ENCODE peak calls at places on chromosomes 16 and 17, in eight cellular contexts. One of them, this sample, is unnamed.
A peak's percentile ranks its signal among the peaks of the same experiment; 100 is the strongest.

GRCh38 chr16:66099261-66099660 is 267.2 kb upstream of the CDH5 start:
- DNase-seq in heart right ventricle: no peak
- DNase-seq in GM13977: no peak
- DNase-seq in breast epithelium: no peak
- DNase-seq in lower leg skin: no peak
- DNase-seq in B cell: no peak
- DNase-seq in psoas muscle: no peak
- DNase-seq in neural progenitor cell: no peak
- DNase-seq in this sample: no peak

GRCh38 chr16:49081556-49081955 is 200.1 kb downstream of the CBLN1 start:
- DNase-seq in heart right ventricle: no peak
- DNase-seq in GM13977: no peak
- DNase-seq in breast epithelium: no peak
- DNase-seq in lower leg skin: no peak
- DNase-seq in B cell: no peak
- DNase-seq in psoas muscle: no peak
- DNase-seq in neural progenitor cell: no peak
- DNase-seq in this sample: no peak

GRCh38 chr17:33964344-33964979 is 290.6 kb upstream of the CCL2 start:
- DNase-seq in heart right ventricle: no peak
- DNase-seq in GM13977: peak; percentile 74
- DNase-seq in breast epithelium: no peak
- DNase-seq in lower leg skin: no peak
- DNase-seq in B cell: peak; percentile 59
- DNase-seq in psoas muscle: no peak
- DNase-seq in neural progenitor cell: no peak
- DNase-seq in this sample: peak; percentile 64

GRCh38 chr16:49427771-49428170 is 54.2 kb downstream of the C16orf78 start:
- DNase-seq in heart right ventricle: no peak
- DNase-seq in GM13977: no peak
- DNase-seq in breast epithelium: no peak
- DNase-seq in lower leg skin: no peak
- DNase-seq in B cell: no peak
- DNase-seq in psoas muscle: no peak
- DNase-seq in neural progenitor cell: no peak
- DNase-seq in this sample: no peak

GRCh38 chr16:9062301-9062700 is 29.1 kb upstream of the HAPSTR1 start:
- DNase-seq in heart right ventricle: no peak
- DNase-seq in GM13977: no peak
- DNase-seq in breast epithelium: no peak
- DNase-seq in lower leg skin: no peak
- DNase-seq in B cell: no peak
- DNase-seq in psoas muscle: no peak
- DNase-seq in neural progenitor cell: no peak
- DNase-seq in this sample: no peak

GRCh38 chr17:64126918-64127317 is 3.0 kb downstream of the ERN1 start:
- DNase-seq in heart right ventricle: no peak
- DNase-seq in GM13977: no peak
- DNase-seq in breast epithelium: no peak
- DNase-seq in lower leg skin: no peak
- DNase-seq in B cell: no peak
- DNase-seq in psoas muscle: no peak
- DNase-seq in neural progenitor cell: no peak
- DNase-seq in this sample: no peak

GRCh38 chr17:29645516-29646051 is 22.9 kb upstream of the CORO6 start:
- DNase-seq in heart right ventricle: peak; percentile 61
- DNase-seq in GM13977: no peak
- DNase-seq in breast epithelium: no peak
- DNase-seq in lower leg skin: peak; percentile 95
- DNase-seq in B cell: no peak
- DNase-seq in psoas muscle: peak; percentile 90
- DNase-seq in neural progenitor cell: no peak
- DNase-seq in this sample: no peak

GRCh38 chr17:73654241-73654640 is 10.0 kb upstream of the SDK2 start:
- DNase-seq in heart right ventricle: no peak
- DNase-seq in GM13977: no peak
- DNase-seq in breast epithelium: no peak
- DNase-seq in lower leg skin: peak; percentile 20
- DNase-seq in B cell: no peak
- DNase-seq in psoas muscle: peak; percentile 6
- DNase-seq in neural progenitor cell: no peak
- DNase-seq in this sample: no peak

GRCh38 chr16:11359370-11359769 is 14.1 kb downstream of the RMI2 start:
- DNase-seq in heart right ventricle: no peak
- DNase-seq in GM13977: no peak
- DNase-seq in breast epithelium: peak; percentile 82
- DNase-seq in lower leg skin: no peak
- DNase-seq in B cell: no peak
- DNase-seq in psoas muscle: no peak
- DNase-seq in neural progenitor cell: no peak
- DNase-seq in this sample: no peak

GRCh38 chr16:24580665-24581064 is 41.3 kb downstream of the RBBP6 start:
- DNase-seq in heart right ventricle: no peak
- DNase-seq in GM13977: peak; percentile 40
- DNase-seq in breast epithelium: no peak
- DNase-seq in lower leg skin: no peak
- DNase-seq in B cell: no peak
- DNase-seq in psoas muscle: no peak
- DNase-seq in neural progenitor cell: no peak
- DNase-seq in this sample: peak; percentile 31

GRCh38 chr17:60075981-60076380 is 2.7 kb downstream of the HEATR6 start:
- DNase-seq in heart right ventricle: no peak
- DNase-seq in GM13977: no peak
- DNase-seq in breast epithelium: no peak
- DNase-seq in lower leg skin: no peak
- DNase-seq in B cell: no peak
- DNase-seq in psoas muscle: no peak
- DNase-seq in neural progenitor cell: no peak
- DNase-seq in this sample: no peak

GRCh38 chr17:60073063-60073462 is 5.7 kb downstream of the HEATR6 start:
- DNase-seq in heart right ventricle: no peak
- DNase-seq in GM13977: no peak
- DNase-seq in breast epithelium: no peak
- DNase-seq in lower leg skin: no peak
- DNase-seq in B cell: no peak
- DNase-seq in psoas muscle: no peak
- DNase-seq in neural progenitor cell: no peak
- DNase-seq in this sample: no peak

GRCh38 chr17:60077226-60077625 is 1.5 kb downstream of the HEATR6 start:
- DNase-seq in heart right ventricle: no peak
- DNase-seq in GM13977: no peak
- DNase-seq in breast epithelium: no peak
- DNase-seq in lower leg skin: no peak
- DNase-seq in B cell: no peak
- DNase-seq in psoas muscle: no peak
- DNase-seq in neural progenitor cell: peak; percentile 27
- DNase-seq in this sample: no peak

GRCh38 chr17:60076811-60077210 is 1.9 kb downstream of the HEATR6 start:
- DNase-seq in heart right ventricle: no peak
- DNase-seq in GM13977: no peak
- DNase-seq in breast epithelium: no peak
- DNase-seq in lower leg skin: no peak
- DNase-seq in B cell: no peak
- DNase-seq in psoas muscle: no peak
- DNase-seq in neural progenitor cell: no peak
- DNase-seq in this sample: no peak

DNA sequence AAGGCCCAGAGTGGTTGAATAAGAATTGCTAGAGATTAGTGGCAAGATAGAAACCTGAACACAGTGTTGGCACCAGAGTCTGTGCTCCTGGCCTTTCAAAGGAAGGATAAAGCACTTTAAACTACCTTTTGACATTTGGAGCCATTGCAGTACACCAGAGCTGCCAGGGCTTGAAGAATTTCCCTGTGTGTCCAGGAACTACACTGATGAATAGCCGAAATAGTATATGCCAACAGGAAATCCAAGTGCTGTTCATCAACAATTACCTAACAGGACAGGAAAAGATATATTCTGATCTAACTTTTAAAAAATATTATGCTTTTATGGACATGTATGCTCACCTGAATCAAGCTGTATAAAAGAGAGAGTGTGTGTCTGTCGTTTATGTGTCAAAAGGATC is 5.1 kb downstream of the HEATR6 start:
- DNase-seq in heart right ventricle: no peak
- DNase-seq in GM13977: no peak
- DNase-seq in breast epithelium: no peak
- DNase-seq in lower leg skin: no peak
- DNase-seq in B cell: no peak
- DNase-seq in psoas muscle: no peak
- DNase-seq in neural progenitor cell: no peak
- DNase-seq in this sample: no peak
- TF ChIP-seq CTCF in heart right ventricle: no peak
- TF ChIP-seq CTCF in GM13977: no peak
- TF ChIP-seq CTCF in breast epithelium: no peak
- TF ChIP-seq CTCF in lower leg skin: no peak
- TF ChIP-seq CTCF in B cell: no peak
- TF ChIP-seq CTCF in psoas muscle: no peak
- TF ChIP-seq CTCF in neural progenitor cell: no peak
- TF ChIP-seq CTCF in this sample: no peak

GRCh38 chr17:17663160-17664072 is 17.8 kb upstream of the RAI1 start:
- DNase-seq in heart right ventricle: no peak
- DNase-seq in GM13977: peak; percentile 92
- DNase-seq in breast epithelium: no peak
- DNase-seq in lower leg skin: no peak
- DNase-seq in B cell: peak; percentile 61
- DNase-seq in psoas muscle: peak; percentile 56
- DNase-seq in neural progenitor cell: peak; percentile 87
- DNase-seq in this sample: peak; percentile 92

GRCh38 chr17:17664073-17664470 is 17.2 kb upstream of the RAI1 start:
- DNase-seq in heart right ventricle: no peak
- DNase-seq in GM13977: no peak
- DNase-seq in breast epithelium: no peak
- DNase-seq in lower leg skin: no peak
- DNase-seq in B cell: no peak
- DNase-seq in psoas muscle: peak; percentile 4
- DNase-seq in neural progenitor cell: no peak
- DNase-seq in this sample: no peak

GRCh38 chr17:17661134-17661533 is 20.1 kb upstream of the RAI1 start:
- DNase-seq in heart right ventricle: no peak
- DNase-seq in GM13977: no peak
- DNase-seq in breast epithelium: no peak
- DNase-seq in lower leg skin: no peak
- DNase-seq in B cell: no peak
- DNase-seq in psoas muscle: no peak
- DNase-seq in neural progenitor cell: no peak
- DNase-seq in this sample: no peak

GRCh38 chr17:17659340-17659739 is 21.9 kb upstream of the RAI1 start:
- DNase-seq in heart right ventricle: no peak
- DNase-seq in GM13977: no peak
- DNase-seq in breast epithelium: no peak
- DNase-seq in lower leg skin: no peak
- DNase-seq in B cell: no peak
- DNase-seq in psoas muscle: no peak
- DNase-seq in neural progenitor cell: no peak
- DNase-seq in this sample: no peak

GRCh38 chr17:17661834-17662233 is 19.4 kb upstream of the RAI1 start:
- DNase-seq in heart right ventricle: no peak
- DNase-seq in GM13977: no peak
- DNase-seq in breast epithelium: no peak
- DNase-seq in lower leg skin: no peak
- DNase-seq in B cell: no peak
- DNase-seq in psoas muscle: no peak
- DNase-seq in neural progenitor cell: peak; percentile 43
- DNase-seq in this sample: no peak
- TF ChIP-seq CTCF in heart right ventricle: no peak
- TF ChIP-seq CTCF in GM13977: peak; percentile 5
- TF ChIP-seq CTCF in breast epithelium: no peak
- TF ChIP-seq CTCF in lower leg skin: no peak
- TF ChIP-seq CTCF in B cell: no peak
- TF ChIP-seq CTCF in psoas muscle: no peak
- TF ChIP-seq CTCF in neural progenitor cell: peak; percentile 55
- TF ChIP-seq CTCF in this sample: no peak

DNA sequence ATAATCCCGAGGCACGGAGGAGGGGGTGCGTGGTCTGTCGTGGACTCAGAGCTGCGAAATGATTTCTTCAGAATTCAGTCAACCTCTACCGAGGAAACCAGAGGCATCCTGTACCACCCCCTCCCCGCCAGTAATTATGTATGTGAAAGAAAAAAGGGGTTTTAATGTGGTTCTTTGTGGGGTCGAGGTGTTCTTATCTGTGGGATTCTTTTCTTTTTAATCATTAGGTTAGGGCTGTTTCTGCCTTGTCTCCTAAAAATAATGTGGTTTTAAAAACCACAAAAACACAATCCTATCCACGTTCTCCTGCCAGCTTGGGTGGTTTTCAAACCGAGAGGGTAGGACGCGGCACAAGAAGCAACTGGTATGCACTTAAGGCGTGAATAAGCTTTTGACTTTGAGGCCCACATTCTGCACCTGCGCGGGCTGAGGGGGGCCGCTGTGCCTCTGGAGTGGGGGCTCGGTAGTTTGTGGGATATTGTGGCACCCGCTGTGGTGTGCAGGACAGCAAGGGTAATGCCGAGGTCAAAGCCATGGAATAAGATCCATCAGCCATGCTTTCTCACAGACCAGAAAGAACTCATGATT is 1.0 kb downstream of the SLC47A1 start:
- DNase-seq in heart right ventricle: no peak
- DNase-seq in GM13977: no peak
- DNase-seq in breast epithelium: no peak
- DNase-seq in lower leg skin: no peak
- DNase-seq in B cell: no peak
- DNase-seq in psoas muscle: no peak
- DNase-seq in neural progenitor cell: no peak
- DNase-seq in this sample: no peak
- TF ChIP-seq CTCF in heart right ventricle: no peak
- TF ChIP-seq CTCF in GM13977: no peak
- TF ChIP-seq CTCF in breast epithelium: no peak
- TF ChIP-seq CTCF in lower leg skin: no peak
- TF ChIP-seq CTCF in B cell: no peak
- TF ChIP-seq CTCF in psoas muscle: no peak
- TF ChIP-seq CTCF in neural progenitor cell: no peak
- TF ChIP-seq CTCF in this sample: no peak

GRCh38 chr16:88338111-88338510 is 44.6 kb upstream of the ZNF469 start:
- DNase-seq in heart right ventricle: no peak
- DNase-seq in GM13977: no peak
- DNase-seq in breast epithelium: no peak
- DNase-seq in lower leg skin: no peak
- DNase-seq in B cell: no peak
- DNase-seq in psoas muscle: peak; percentile 18
- DNase-seq in neural progenitor cell: no peak
- DNase-seq in this sample: no peak
- TF ChIP-seq CTCF in heart right ventricle: no peak
- TF ChIP-seq CTCF in GM13977: no peak
- TF ChIP-seq CTCF in breast epithelium: no peak
- TF ChIP-seq CTCF in lower leg skin: no peak
- TF ChIP-seq CTCF in B cell: no peak
- TF ChIP-seq CTCF in psoas muscle: no peak
- TF ChIP-seq CTCF in neural progenitor cell: no peak
- TF ChIP-seq CTCF in this sample: no peak